ENCODE peak calls at places on chromosome 5, in ten cellular contexts. D is CD8-positive, alpha-beta memory T cell; U is colonic mucosa; A is heart right ventricle; V is fibroblast of lung; Q is GM12865; O is fibroblast of mammary gland; Z is CD8-positive, alpha-beta T cell; F is mucosa of descending colon; S is cardiac fibroblast. T is an unnamed sample.

GRCh38 chr5:38556599-38557308 is at the start of gene LIFR:
- DNase-seq in V (peak), F (peak), S (peak), O (peak), D (no peak), Z (peak), Q (peak), A (peak), U (peak), T (peak)

GRCh38 chr5:112121268-112121667 is 297.8 kb downstream of the EPB41L4A start:
- DNase-seq in Z (no peak), D (no peak), A (no peak), F (no peak), U (no peak), V (peak), S (no peak), O (peak), Q (no peak), T (peak)

GRCh38 chr5:138985256-138985655 is 110.1 kb upstream of the LRRTM2 start:
- DNase-seq in O (no peak), S (no peak), Z (no peak), A (no peak), D (no peak), V (peak), Q (no peak), U (no peak), F (no peak), T (peak)

GRCh38 chr5:8845316-8845715 is 700.6 kb downstream of the SEMA5A start:
- DNase-seq in S (no peak), U (no peak), Z (no peak), D (no peak), Q (no peak), O (peak), V (peak), A (no peak), F (no peak), T (no peak)

GRCh38 chr5:150500328-150500841 is 7.5 kb upstream of the NDST1 start:
- DNase-seq in U (peak), O (no peak), D (no peak), V (no peak), A (peak), S (no peak), Q (no peak), Z (no peak), F (peak), T (no peak)

GRCh38 chr5:79771387-79771786 is 81.8 kb downstream of the CMYA5 start:
- DNase-seq in U (no peak), Z (no peak), D (no peak), F (no peak), O (peak), A (no peak), V (peak), Q (no peak), S (no peak), T (no peak)

GRCh38 chr5:51821697-51822096 is 438.4 kb downstream of the ISL1 start:
- DNase-seq in Z (no peak), D (no peak), U (no peak), S (no peak), V (no peak), F (no peak), O (no peak), Q (no peak), A (no peak), T (no peak)

GRCh38 chr5:128764910-128765309 is 200.4 kb upstream of the SLC27A6 start:
- DNase-seq in O (no peak), A (peak), U (no peak), D (no peak), S (no peak), F (no peak), V (no peak), Q (no peak), Z (no peak), T (no peak)

GRCh38 chr5:14463629-14464028 is 118.0 kb upstream of the OTULINL start:
- DNase-seq in S (peak), U (peak), V (peak), Z (no peak), A (no peak), O (peak), Q (no peak), F (peak), D (no peak), T (no peak)

GRCh38 chr5:38921174-38921573 is 75.4 kb downstream of the OSMR start:
- DNase-seq in U (no peak), A (no peak), F (no peak), Z (no peak), V (no peak), S (no peak), Q (no peak), D (no peak), O (peak), T (no peak)

GRCh38 chr5:16773990-16774389 is 157.2 kb upstream of the RETREG1 start:
- DNase-seq in V (peak), Q (no peak), D (no peak), Z (no peak), A (no peak), U (no peak), O (peak), F (no peak), S (no peak), T (no peak)

GRCh38 chr5:72178910-72179815 is 71.9 kb downstream of the MAP1B start:
- DNase-seq in D (no peak), Q (no peak), S (peak), Z (no peak), U (peak), O (peak), A (peak), V (peak), F (peak), T (peak)

GRCh38 chr5:76642390-76643040 is 19.3 kb upstream of the F2RL2 start:
- DNase-seq in F (no peak), A (no peak), Q (peak), O (no peak), U (no peak), V (peak), S (peak), Z (no peak), D (no peak), T (peak)

GRCh38 chr5:130476325-130476724 is 572.1 kb downstream of the CHSY3 start:
- DNase-seq in S (no peak), F (no peak), O (no peak), V (peak), A (no peak), D (no peak), U (no peak), Z (no peak), Q (no peak), T (no peak)

GRCh38 chr5:36521838-36522745 is 84.3 kb upstream of the SLC1A3 start:
- DNase-seq in D (no peak), V (peak), S (peak), F (no peak), U (no peak), Z (no peak), O (no peak), A (peak), Q (no peak), T (no peak)

GRCh38 chr5:35319231-35320002 is 89.1 kb upstream of the PRLR start:
- DNase-seq in Z (no peak), Q (peak), F (peak), D (no peak), S (peak), O (peak), A (peak), V (peak), U (peak), T (peak)

GRCh38 chr5:143437666-143438273 is 34.3 kb upstream of the NR3C1 start:
- DNase-seq in U (no peak), Q (no peak), A (peak), O (no peak), S (no peak), V (no peak), Z (no peak), F (no peak), D (no peak), T (no peak)

GRCh38 chr5:84287964-84288363 is 96.7 kb downstream of the EDIL3 start:
- DNase-seq in U (no peak), F (no peak), Z (no peak), V (peak), Q (peak), D (no peak), A (no peak), S (peak), O (peak), T (no peak)

GRCh38 chr5:33184367-33184766 is 256.4 kb upstream of the TARS1 start:
- DNase-seq in A (no peak), D (no peak), F (no peak), U (no peak), S (no peak), V (no peak), O (no peak), Q (no peak), Z (no peak), T (no peak)

GRCh38 chr5:33180900-33181299 is 259.9 kb upstream of the TARS1 start:
- DNase-seq in O (peak), V (peak), Q (no peak), A (peak), S (peak), D (no peak), U (no peak), Z (no peak), F (no peak), T (no peak)
- H3K4me3 ChIP-seq in O (no peak), V (no peak), Q (no peak), A (no peak), S (no peak), D (no peak), U (no peak), Z (no peak), F (no peak), T (no peak)

DNA sequence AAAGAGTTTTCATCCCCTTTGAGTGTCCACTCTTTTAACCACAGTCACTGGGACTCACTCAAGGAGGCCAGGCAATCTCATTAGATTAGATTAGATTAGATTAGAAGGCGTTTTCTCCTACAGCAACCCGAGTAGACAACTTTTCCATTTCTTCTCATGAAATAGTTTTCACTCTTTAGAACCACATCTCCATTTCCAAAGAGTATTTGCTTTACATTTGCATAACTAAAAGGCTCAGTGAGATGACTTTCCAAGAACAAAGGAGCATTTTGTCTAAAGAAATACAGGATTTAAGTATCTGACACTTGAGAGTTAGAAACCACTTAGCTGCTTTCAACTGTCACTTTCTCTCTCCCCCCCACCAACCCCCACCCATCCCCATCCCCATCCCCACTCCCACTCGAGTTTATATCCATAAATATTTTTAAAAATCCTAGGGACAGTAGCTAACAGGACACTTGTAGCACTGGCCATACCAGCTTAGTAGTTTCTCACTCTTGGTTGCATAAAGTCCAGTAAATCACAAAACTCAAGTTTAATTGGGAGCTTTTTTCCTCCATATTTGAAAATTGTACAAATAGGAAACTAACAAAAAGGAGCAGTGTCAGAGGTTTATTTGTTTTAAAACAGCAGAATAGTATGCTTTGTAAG is 2202.9 kb upstream of the WWC1 start:
- DNase-seq in A (no peak), U (no peak), O (no peak), S (no peak), V (no peak), Q (no peak), F (no peak), D (no peak), Z (no peak), T (no peak)
- H3K4me3 ChIP-seq in A (no peak), U (no peak), O (no peak), S (no peak), V (no peak), Q (no peak), F (no peak), D (no peak), Z (no peak), T (no peak)

DNA sequence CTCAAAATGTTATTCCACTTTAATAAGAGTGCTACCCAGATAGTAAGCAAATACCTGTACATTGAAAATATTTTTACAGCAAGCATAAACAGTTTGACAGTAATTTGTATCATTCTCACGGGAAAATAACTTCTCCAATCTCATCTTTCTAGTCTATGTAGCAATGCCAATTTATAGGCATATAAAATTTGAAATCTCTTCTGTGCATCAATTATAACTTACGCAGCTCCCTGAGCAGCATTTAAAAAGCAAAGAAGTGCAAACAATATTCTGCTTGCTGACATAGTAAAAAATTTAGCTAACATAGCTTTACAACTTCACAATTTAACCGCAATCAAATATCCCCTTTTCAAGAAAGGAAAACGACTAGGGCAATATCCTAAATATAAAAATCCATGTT is 257.3 kb downstream of the FBXL17 start:
- DNase-seq in Q (no peak), S (no peak), O (no peak), U (no peak), Z (no peak), V (no peak), D (no peak), F (no peak), A (no peak), T (no peak)
- H3K4me3 ChIP-seq in Q (no peak), S (no peak), O (no peak), U (no peak), Z (no peak), V (no peak), D (no peak), F (no peak), A (no peak), T (no peak)

GRCh38 chr5:56320686-56321085 is 87.6 kb upstream of the ANKRD55 start:
- DNase-seq in V (no peak), U (no peak), O (no peak), F (no peak), A (no peak), Q (no peak), D (no peak), Z (no peak), S (no peak), T (no peak)

GRCh38 chr5:56316302-56316994 is 83.3 kb upstream of the ANKRD55 start:
- DNase-seq in D (no peak), U (no peak), V (no peak), S (no peak), Z (no peak), Q (no peak), A (no peak), F (no peak), O (no peak), T (no peak)

GRCh38 chr5:56321236-56321881 is 88.2 kb upstream of the ANKRD55 start:
- DNase-seq in F (no peak), Q (no peak), D (no peak), Z (no peak), U (no peak), A (no peak), V (no peak), O (no peak), S (no peak), T (no peak)

GRCh38 chr5:56319281-56320242 is 86.4 kb upstream of the ANKRD55 start:
- DNase-seq in D (no peak), O (peak), Q (peak), U (no peak), V (peak), A (peak), F (no peak), Z (no peak), S (peak), T (no peak)

DNA sequence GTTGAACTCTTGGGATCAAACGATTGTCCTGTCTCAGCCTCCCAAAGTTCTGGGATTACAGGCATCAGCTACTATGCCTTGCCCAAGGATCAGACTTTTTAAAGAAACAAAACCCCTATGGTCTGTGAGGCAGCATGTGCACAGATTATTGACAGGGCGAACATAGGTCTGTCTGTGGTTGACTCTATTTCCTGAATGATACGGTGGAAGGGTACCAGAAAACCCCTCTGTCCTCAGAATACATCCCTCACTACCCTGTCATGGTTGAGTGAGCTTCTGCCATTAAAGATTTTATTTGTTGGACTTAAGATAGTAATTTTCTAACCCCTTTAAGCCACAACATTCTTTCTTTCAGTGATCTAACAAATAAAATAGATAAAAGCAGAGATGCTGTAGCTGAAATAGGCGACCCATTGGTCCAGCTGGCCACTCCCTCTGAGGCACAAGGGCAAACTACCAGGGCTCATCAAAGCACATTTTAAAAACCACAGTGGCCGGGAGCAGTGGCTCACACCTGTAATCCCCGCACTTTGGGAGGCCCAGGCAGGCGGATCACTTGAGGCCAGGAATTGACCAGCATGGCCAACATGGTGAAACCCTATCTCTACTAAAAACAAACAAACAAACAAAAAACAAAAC is 84.9 kb upstream of the ANKRD55 start:
- DNase-seq in F (no peak), U (no peak), D (no peak), A (no peak), O (no peak), V (no peak), S (no peak), Q (peak), Z (no peak), T (no peak)
- H3K4me3 ChIP-seq in F (no peak), U (no peak), D (no peak), A (no peak), O (no peak), V (no peak), S (no peak), Q (no peak), Z (no peak), T (no peak)

GRCh38 chr5:74638776-74639537 is 1.6 kb downstream of the ENC1 start:
- DNase-seq in F (peak), A (no peak), Q (peak), V (peak), D (no peak), Z (no peak), S (peak), O (peak), U (peak), T (no peak)

GRCh38 chr5:74633710-74634109 is 6.8 kb downstream of the ENC1 start:
- DNase-seq in F (no peak), Z (no peak), V (no peak), U (no peak), Q (no peak), S (no peak), O (no peak), D (no peak), A (no peak), T (no peak)

GRCh38 chr5:74634611-74635286 is 5.8 kb downstream of the ENC1 start:
- DNase-seq in F (no peak), D (no peak), S (no peak), V (peak), A (no peak), Z (no peak), Q (no peak), O (no peak), U (no peak), T (no peak)

GRCh38 chr5:74636552-74636951 is 4.0 kb downstream of the ENC1 start:
- DNase-seq in F (peak), O (no peak), Q (no peak), D (no peak), U (no peak), Z (no peak), V (no peak), S (no peak), A (no peak), T (no peak)

DNA sequence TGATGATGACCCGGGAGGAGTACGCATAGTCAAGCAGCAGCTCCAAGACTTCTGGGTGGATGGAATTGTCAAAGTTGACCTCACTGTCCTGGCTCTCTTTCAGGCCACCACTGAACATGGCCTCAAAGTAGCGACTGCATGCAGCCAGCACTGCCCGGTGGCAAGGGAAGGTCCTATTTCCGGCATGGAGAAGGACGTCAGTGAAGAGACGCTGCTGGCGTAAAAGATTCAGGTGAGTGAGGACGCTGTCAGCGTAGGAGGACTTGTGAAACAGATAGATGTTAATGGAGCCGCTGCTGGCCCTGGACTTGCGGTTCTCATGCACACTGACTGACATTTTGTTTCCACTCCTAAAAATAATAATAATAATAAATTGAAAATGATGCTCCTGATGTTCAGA is 4.4 kb downstream of the ENC1 start:
- DNase-seq in U (no peak), V (no peak), Z (no peak), S (no peak), D (no peak), F (no peak), Q (no peak), A (no peak), O (no peak), T (no peak)
- H3K4me3 ChIP-seq in U (no peak), V (no peak), Z (no peak), S (no peak), D (no peak), F (no peak), Q (no peak), A (peak), O (no peak), T (no peak)

GRCh38 chr5:114050087-114050486 is 311.8 kb upstream of the KCNN2 start:
- DNase-seq in A (no peak), U (no peak), D (no peak), S (no peak), F (no peak), V (no peak), Q (no peak), Z (no peak), O (no peak), T (no peak)

GRCh38 chr5:114055318-114055788 is 306.5 kb upstream of the KCNN2 start:
- DNase-seq in U (peak), Q (no peak), O (peak), Z (no peak), D (no peak), S (peak), A (peak), F (peak), V (peak), T (no peak)

GRCh38 chr5:114053377-114053776 is 308.5 kb upstream of the KCNN2 start:
- DNase-seq in D (no peak), O (no peak), Q (no peak), S (no peak), F (no peak), U (no peak), Z (no peak), V (no peak), A (no peak), T (no peak)

GRCh38 chr5:114055810-114056476 is 305.9 kb upstream of the KCNN2 start:
- DNase-seq in Z (no peak), S (no peak), Q (no peak), D (no peak), U (no peak), O (no peak), F (no peak), A (peak), V (peak), T (no peak)
- H3K4me3 ChIP-seq in Z (no peak), S (peak), Q (no peak), D (no peak), U (peak), O (no peak), F (no peak), A (peak), V (peak), T (peak)

T was measured in retinal pigment epithelial cell.